ENCODE peak calls at places on chromosomes 11 and 22, in four cellular contexts. X is HL-60, Q is GM12878, D is K562. S is an unnamed sample.

GRCh38 chr11:72389116-72389515 is 45.2 kb downstream of the CLPB start:
- DNase-seq in X (no peak), Q (no peak), D (no peak), S (no peak)

GRCh38 chr11:78379039-78379670 is 38.5 kb downstream of the GAB2 start:
- DNase-seq in X (no peak), Q (no peak), D (no peak), S (no peak)

GRCh38 chr22:33932997-33933396 is 12.7 kb upstream of the LARGE1 start:
- DNase-seq in X (no peak), Q (no peak), D (no peak), S (no peak)

GRCh38 chr11:72083414-72083813 is 2.8 kb downstream of the LRRC51 start:
- DNase-seq in X (no peak), Q (no peak), D (no peak), S (no peak)

GRCh38 chr11:57515332-57516060 is at the start of gene SLC43A1:
- DNase-seq in X (no peak), Q (no peak), D (peak; percentile 82), S (no peak)

GRCh38 chr11:119030029-119030328 is 698 bp downstream of the SLC37A4 start:
- DNase-seq in X (no peak), Q (no peak), D (no peak), S (no peak)

GRCh38 chr11:83249972-83250593 is 36.1 kb downstream of the CCDC90B start:
- DNase-seq in X (peak; percentile 8), Q (no peak), D (peak; percentile 47), S (no peak)

GRCh38 chr11:48020092-48020755 is 39.9 kb downstream of the PTPRJ start:
- DNase-seq in X (peak; percentile 94), Q (peak; percentile 66), D (no peak), S (peak; percentile 41)

GRCh38 chr22:31185056-31185455 is 25.1 kb downstream of the RNF185 start:
- DNase-seq in X (no peak), Q (no peak), D (no peak), S (no peak)

GRCh38 chr22:42439821-42440674 is 7.8 kb upstream of the NFAM1 start:
- DNase-seq in X (no peak), Q (no peak), D (no peak), S (no peak)

GRCh38 chr11:93820085-93820710 is 30.2 kb downstream of the VSTM5 start:
- DNase-seq in X (no peak), Q (no peak), D (no peak), S (no peak)

GRCh38 chr22:39299829-39300178 is 19.6 kb downstream of the RPL3 start:
- DNase-seq in X (peak; percentile 70), Q (peak; percentile 48), D (no peak), S (no peak)

GRCh38 chr11:119691020-119691666 is 37.9 kb downstream of the NECTIN1 start:
- DNase-seq in X (no peak), Q (no peak), D (peak; percentile 35), S (no peak)

GRCh38 chr11:109939176-109939810 is 153.9 kb upstream of the ZC3H12C start:
- DNase-seq in X (peak; percentile 17), Q (no peak), D (peak; percentile 44), S (no peak)

GRCh38 chr11:64918056-64918455 is 1.0 kb upstream of the ATG2A start:
- DNase-seq in X (no peak), Q (no peak), D (no peak), S (no peak)

GRCh38 chr11:134592391-134592990 is 180.4 kb upstream of the B3GAT1 start:
- DNase-seq in X (peak; percentile 3), Q (no peak), D (peak; percentile 40), S (no peak)

GRCh38 chr22:17774206-17774927 is at the start of gene BID:
- DNase-seq in X (no peak), Q (no peak), D (peak; percentile 91), S (peak; percentile 62)

DNA sequence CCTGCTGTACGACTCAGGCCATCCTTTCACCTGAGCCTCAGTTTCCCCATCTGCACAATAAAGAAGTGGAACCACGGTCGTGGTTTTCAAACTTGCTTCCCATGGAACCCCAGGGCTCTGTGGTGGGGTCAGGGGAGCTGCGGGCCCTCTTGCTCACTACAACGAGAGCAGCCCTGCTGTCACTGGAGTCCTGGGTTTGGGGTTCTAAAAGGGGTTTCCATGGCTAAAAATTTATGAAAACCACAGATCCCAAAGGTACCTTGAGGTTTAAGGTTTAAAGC is 45.4 kb upstream of the CARS1 start:
- DNase-seq in X (no peak), Q (no peak), D (no peak), S (no peak)
- TF ChIP-seq SPI1 in X (no peak), Q (no peak), D (no peak), S (no peak)

DNA sequence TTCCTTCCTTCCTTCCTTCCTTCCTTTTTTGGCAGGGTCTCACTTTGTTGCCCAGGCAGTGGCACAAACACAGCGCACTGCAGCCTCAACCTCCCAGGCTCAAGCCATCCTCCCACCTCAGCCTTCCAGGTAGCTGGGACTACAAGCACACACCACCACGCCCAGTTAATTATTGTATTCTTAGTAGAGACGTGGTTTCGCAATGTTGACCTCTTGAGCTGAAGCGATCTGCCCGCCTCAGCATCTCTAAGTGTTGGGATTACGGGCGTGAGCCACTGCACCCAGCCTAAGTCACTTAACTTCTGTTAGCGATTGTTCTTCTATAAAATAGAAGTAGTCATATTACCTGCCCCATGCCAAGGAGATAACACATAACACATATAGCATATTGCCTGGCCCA is 2.8 kb upstream of the SYTL2 start:
- DNase-seq in X (no peak), Q (no peak), D (no peak), S (no peak)
- TF ChIP-seq SPI1 in X (no peak), Q (no peak), D (no peak), S (no peak)

DNA sequence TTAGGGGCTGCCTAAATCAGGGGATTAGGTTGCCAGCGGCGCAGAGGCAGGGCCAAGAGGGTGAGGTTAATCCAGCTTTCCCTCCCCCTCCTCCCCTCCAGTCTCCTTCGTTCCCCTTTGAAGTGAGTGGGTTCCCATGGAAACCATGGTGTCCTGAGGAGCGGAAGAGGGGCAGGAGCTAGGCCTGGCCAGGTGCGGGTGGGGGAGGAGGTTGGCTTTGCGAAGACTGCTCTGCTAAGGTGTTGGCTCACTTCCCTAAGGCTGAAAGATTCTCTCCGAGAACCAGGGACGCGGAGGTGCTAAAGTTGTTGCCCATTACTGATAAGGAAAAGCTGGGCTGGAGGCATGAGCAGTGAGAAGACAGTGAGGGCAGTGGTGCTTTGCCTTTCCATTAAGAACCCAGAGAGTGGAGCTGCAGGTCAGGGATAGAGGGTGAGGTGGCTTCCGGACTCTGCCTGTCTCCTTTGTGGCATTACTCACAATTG is 124.6 kb downstream of the FEZ1 start:
- DNase-seq in X (no peak), Q (no peak), D (no peak), S (no peak)
- TF ChIP-seq SPI1 in X (no peak), Q (no peak), D (no peak), S (no peak)

DNA sequence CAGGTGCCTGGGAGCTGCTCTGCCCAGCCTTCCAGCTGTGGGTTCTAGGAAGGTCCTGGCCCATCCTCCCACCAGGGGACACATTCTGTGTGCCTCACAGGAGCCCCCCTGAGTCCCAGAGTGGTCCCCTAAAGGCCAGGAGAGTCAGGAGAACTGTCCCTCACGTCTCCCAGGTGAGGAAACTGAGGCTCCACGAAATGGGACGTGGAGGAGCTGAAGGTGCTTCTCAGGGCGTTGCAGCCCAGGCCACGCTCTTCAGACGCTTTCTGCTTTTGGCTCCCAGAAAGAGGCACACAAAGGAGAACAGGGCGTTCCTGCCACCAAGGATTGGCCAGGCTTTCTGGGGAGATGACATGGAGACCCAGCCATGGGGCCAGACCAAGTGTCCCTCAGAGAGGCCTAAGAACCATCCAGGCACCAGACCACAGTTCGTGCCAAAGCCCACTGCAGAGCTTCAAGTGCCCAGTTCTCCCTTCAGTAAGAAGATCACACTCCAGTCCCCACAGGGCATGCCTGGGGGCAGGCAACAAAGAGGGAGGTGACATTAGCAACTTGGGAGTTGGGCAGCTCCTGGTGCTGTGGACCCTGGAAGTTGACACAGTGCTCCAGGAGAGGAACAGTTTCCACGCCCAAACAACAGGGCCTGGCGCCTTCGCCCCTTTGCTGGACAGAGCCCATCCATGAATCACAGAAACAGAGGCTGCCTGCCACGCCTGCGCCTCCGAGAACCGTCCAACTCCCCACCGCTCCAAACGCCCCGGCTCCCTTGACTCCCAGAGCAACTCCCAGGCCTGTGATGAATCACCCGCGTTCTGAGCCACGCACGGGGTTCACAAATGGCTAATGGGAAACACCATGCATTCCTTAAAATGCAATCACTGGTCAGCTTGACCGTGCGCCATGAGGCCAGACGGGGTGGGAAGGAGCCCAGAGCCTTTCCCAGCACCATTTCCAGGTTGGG is 589.2 kb downstream of the BRD1 start:
- DNase-seq in X (no peak), Q (no peak), D (no peak), S (no peak)
- TF ChIP-seq SPI1 in X (no peak), Q (no peak), D (no peak), S (no peak)

GRCh38 chr11:67016550-67016949 is 6.4 kb upstream of the SYT12 start:
- DNase-seq in X (no peak), Q (no peak), D (no peak), S (no peak)
- TF ChIP-seq SPI1 in X (no peak), Q (no peak), D (no peak), S (no peak)

DNA sequence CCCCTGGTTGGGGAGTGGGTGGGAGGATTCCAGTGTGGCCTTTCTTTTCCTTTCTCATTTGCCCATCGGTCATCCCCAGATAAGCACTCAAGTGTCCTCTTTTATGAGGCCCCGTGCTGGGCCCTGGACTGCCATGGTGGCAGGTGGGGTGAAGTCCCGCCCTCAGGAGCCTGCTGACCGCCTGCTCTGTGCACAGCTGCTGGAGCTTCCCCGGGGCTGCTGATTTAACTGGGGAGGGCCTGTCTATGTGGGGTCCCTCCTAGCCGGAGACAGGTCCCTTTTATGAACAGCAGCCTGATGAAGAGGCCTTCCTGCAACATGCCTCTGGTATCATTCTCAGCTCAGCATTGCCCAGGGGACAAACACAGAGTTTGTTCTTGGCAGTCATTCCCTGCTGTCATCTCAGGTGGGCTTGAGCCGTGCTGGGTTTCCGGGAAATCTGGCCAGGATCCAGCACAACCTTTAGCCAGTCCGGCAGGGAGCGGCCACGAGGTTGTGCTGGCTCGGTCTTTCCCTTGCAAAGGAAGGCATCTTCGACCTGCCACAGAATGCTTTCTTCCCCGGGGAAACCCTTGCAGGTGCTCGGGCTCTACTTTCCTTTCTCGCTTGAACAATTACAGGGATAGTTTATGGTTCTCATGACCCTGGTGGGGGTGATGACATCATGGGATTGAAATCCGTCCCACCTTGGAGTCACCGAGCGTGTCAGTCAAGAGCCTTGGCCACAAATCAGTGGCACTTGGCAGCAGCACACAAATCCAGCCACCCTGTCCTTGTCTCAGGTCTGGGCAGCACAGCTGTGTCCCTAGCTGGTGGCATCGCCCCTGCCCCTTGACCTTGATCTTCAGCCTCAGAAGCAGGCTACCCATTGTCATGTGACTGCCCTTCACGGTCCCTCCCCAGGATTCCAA is 20.1 kb downstream of the ST14 start:
- DNase-seq in X (no peak), Q (no peak), D (no peak), S (no peak)
- TF ChIP-seq SPI1 in X (no peak), Q (no peak), D (no peak), S (no peak)

GRCh38 chr11:118006153-118006534 is 19.9 kb downstream of the IL10RA start:
- DNase-seq in X (no peak), Q (no peak), D (no peak), S (no peak)
- TF ChIP-seq SPI1 in X (no peak), Q (peak; percentile 26), D (no peak), S (peak; percentile 27)

DNA sequence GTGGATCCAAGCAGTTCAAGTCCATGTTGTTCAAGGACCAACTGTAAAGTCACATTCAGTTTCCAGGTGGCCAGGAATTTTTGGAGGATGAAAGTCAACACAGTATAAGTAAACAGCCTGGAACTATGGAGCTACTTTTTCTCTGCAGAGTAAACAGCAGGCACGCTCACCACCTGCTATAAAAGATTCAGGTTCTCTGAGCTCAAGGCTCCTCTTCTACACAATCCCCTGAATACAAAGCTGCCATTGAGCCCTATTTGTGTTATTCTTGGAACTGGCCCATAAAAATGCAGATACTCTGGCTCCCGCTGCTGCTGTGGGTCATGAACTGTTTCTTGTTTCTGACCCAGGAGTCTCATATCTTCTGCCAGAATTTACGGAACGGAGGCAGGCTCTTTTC is 56.9 kb upstream of the PRR5 start:
- DNase-seq in X (no peak), Q (no peak), D (no peak), S (no peak)
- TF ChIP-seq SPI1 in X (no peak), Q (no peak), D (no peak), S (no peak)

S was measured in GM12891.